ENCODE peak calls at places on chromosomes 13 and 19, in four cellular contexts. C is WTC11, N is GM12878, L is K562. X is an unnamed sample.

GRCh38 chr19:43799502-43800142 is 2.6 kb downstream of the LYPD5 start:
- DNase-seq in L (no peak), N (no peak), C (no peak), X (no peak)

GRCh38 chr13:25827986-25828385 is 223.8 kb downstream of the SHISA2 start:
- DNase-seq in N (no peak), C (no peak), L (no peak), X (no peak)

GRCh38 chr19:24000656-24001055 is 86.0 kb downstream of the ZNF726 start:
- DNase-seq in N (no peak), L (no peak), C (no peak), X (no peak)

GRCh38 chr19:50365434-50366306 is at the start of gene NAPSA:
- DNase-seq in L (no peak), N (no peak), C (no peak), X (no peak)

GRCh38 chr19:2477141-2477710 is 1.3 kb downstream of the GADD45B start:
- DNase-seq in C (no peak), N (no peak), L (no peak), X (no peak)

GRCh38 chr13:51066091-51066831 is 44.8 kb downstream of the C13orf42 start:
- DNase-seq in N (no peak), C (no peak), L (no peak), X (no peak)

GRCh38 chr13:46507978-46508377 is 45.0 kb upstream of the LRCH1 start:
- DNase-seq in C (no peak), N (no peak), L (no peak), X (no peak)

GRCh38 chr13:42821437-42821836 is 40.1 kb downstream of the FAM216B start:
- DNase-seq in L (no peak), N (no peak), C (no peak), X (no peak)

GRCh38 chr19:467554-467953 is 6.7 kb upstream of the SHC2 start:
- DNase-seq in C (no peak), N (no peak), L (no peak), X (no peak)

GRCh38 chr19:35556846-35557538 is 6.5 kb downstream of the ATP4A start:
- DNase-seq in L (no peak), N (no peak), C (no peak), X (no peak)

GRCh38 chr19:5387472-5387871 is 46.9 kb upstream of the PTPRS start:
- DNase-seq in C (no peak), L (no peak), N (no peak), X (no peak)

GRCh38 chr13:104592127-104592526 is 1525.9 kb upstream of the SLC10A2 start:
- DNase-seq in N (no peak), C (no peak), L (no peak), X (no peak)

GRCh38 chr19:30631035-30631375 is 258.8 kb downstream of the ZNF536 start:
- DNase-seq in L (no peak), C (no peak), N (no peak), X (no peak)

GRCh38 chr13:91539458-91540156 is 141.2 kb downstream of the GPC5 start:
- DNase-seq in L (no peak), N (no peak), C (no peak), X (no peak)

GRCh38 chr13:35139591-35139990 is 197.5 kb downstream of the NBEA start:
- DNase-seq in C (no peak), L (no peak), N (no peak), X (no peak)

GRCh38 chr13:106533940-106534843 is 1.3 kb downstream of the EFNB2 start:
- DNase-seq in L (no peak), N (no peak), C (peak), X (no peak)

GRCh38 chr19:45667620-45668341 is at the start of gene GIPR:
- DNase-seq in C (peak), N (no peak), L (peak), X (peak)

GRCh38 chr13:27953671-27954405 is 15.3 kb downstream of the CDX2 start:
- DNase-seq in L (peak), N (no peak), C (peak), X (peak)
- TF ChIP-seq CBFB in L (no peak), N (no peak), C (no peak), X (no peak)

GRCh38 chr13:97855570-97855970 is 97.9 kb upstream of the IPO5 start:
- DNase-seq in C (no peak), L (peak), N (peak), X (peak)
- TF ChIP-seq CBFB in C (no peak), L (no peak), N (no peak), X (no peak)

GRCh38 chr13:112726018-112726767 is 36.4 kb downstream of the ATP11A start:
- DNase-seq in N (no peak), C (no peak), L (no peak), X (no peak)

GRCh38 chr13:112729408-112729807 is 39.6 kb downstream of the ATP11A start:
- DNase-seq in C (no peak), L (no peak), N (no peak), X (no peak)

GRCh38 chr13:112728375-112729126 is 38.7 kb downstream of the ATP11A start:
- DNase-seq in L (no peak), C (no peak), N (no peak), X (no peak)

GRCh38 chr13:112725346-112726017 is 35.6 kb downstream of the ATP11A start:
- DNase-seq in L (no peak), N (peak), C (no peak), X (no peak)

DNA sequence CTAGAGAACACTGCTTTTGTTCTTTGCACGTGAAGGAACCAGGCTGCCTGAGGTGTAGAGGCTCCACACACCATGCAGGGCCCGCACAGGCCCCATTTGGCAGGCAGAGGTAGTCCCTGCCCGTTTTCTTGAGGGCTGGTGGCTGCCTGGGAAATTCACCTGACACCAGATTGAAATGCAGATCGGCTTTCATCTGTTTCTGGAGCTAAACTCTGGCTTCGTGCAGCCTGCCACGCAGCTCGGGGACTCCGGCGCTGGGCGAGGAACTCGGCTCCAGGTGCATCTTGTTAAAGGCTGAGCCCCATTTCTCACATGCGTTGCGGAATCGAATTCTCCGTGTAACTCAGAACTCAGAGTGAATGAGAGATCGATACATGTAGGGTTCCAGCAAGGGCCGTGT is 37.7 kb downstream of the ATP11A start:
- DNase-seq in C (no peak), N (no peak), L (no peak), X (no peak)
- TF ChIP-seq CBFB in C (no peak), N (no peak), L (no peak), X (no peak)

GRCh38 chr19:19447536-19448237 is 42.2 kb downstream of the GATAD2A start:
- DNase-seq in N (no peak), C (no peak), L (no peak), X (no peak)

GRCh38 chr19:19445911-19446361 is 40.5 kb downstream of the GATAD2A start:
- DNase-seq in C (no peak), L (no peak), N (no peak), X (no peak)

GRCh38 chr19:19446655-19447437 is 41.4 kb downstream of the GATAD2A start:
- DNase-seq in L (no peak), C (no peak), N (no peak), X (no peak)

GRCh38 chr19:19445288-19445687 is 39.8 kb downstream of the GATAD2A start:
- DNase-seq in L (no peak), C (no peak), N (no peak), X (no peak)

DNA sequence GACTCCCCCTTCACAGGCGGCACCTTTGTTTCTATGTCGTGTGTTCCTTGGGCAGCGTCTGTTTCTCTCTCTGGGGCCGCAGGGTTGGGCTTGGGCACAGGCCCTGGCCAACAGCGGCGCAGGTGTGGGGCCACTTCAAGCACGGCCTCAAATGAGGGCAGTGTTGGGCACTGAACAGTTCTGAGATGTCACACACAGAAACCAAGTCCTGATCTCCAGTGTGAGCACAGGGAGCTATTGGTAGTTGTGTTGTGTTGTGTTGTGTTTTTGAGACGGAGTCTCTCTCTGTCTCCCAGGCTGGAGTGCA is 42.7 kb downstream of the GATAD2A start:
- DNase-seq in L (no peak), N (no peak), C (no peak), X (no peak)
- TF ChIP-seq CBFB in L (no peak), N (no peak), C (no peak), X (no peak)

DNA sequence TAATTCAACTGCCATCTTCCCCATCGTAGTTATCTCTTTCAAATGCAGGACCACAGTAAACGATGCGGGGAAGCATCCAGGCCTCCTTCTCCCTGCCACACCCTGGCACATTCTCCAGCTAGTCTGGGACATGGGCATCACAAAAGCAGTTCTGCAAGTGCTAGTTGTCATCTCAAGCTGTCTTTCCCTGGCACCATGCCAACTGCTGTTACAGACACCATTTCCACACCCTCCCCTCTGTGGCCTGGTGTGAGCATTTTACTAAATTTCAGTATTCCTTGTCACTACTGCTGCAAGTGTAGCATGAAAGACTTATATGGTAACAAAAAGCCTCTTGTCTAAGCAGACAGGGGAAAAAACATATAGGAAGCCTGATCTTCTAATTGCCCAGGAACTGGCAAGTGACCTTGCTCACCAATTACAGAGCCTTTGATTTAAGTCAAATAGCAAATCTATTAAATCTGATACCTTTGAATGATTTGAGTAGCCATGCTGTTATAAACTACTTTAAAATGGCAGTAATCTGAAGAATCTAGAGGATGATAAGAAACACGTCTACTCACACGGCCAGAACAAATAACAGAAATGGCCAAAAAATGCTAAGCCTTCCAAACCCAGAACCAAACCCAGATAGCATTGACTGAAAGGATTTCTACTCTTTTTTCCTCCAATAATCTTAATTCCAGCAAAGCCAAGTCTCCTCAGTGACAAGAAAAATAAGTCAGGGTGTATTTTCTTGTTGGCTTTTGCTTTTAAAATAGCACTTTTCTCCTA is 179.0 kb downstream of the NUFIP1 start:
- DNase-seq in L (no peak), C (no peak), N (no peak), X (no peak)
- TF ChIP-seq CBFB in L (no peak), C (no peak), N (no peak), X (no peak)

GRCh38 chr19:14974488-14974887 is 5.2 kb downstream of the SLC1A6 start:
- DNase-seq in C (no peak), L (no peak), N (no peak), X (no peak)

GRCh38 chr19:14978377-14978776 is 1.3 kb downstream of the SLC1A6 start:
- DNase-seq in L (no peak), N (no peak), C (no peak), X (no peak)

GRCh38 chr19:14977128-14977527 is 2.5 kb downstream of the SLC1A6 start:
- DNase-seq in L (no peak), C (no peak), N (no peak), X (no peak)

GRCh38 chr19:14979136-14979497 is 547 bp downstream of the SLC1A6 start:
- DNase-seq in L (no peak), C (peak), N (no peak), X (no peak)

DNA sequence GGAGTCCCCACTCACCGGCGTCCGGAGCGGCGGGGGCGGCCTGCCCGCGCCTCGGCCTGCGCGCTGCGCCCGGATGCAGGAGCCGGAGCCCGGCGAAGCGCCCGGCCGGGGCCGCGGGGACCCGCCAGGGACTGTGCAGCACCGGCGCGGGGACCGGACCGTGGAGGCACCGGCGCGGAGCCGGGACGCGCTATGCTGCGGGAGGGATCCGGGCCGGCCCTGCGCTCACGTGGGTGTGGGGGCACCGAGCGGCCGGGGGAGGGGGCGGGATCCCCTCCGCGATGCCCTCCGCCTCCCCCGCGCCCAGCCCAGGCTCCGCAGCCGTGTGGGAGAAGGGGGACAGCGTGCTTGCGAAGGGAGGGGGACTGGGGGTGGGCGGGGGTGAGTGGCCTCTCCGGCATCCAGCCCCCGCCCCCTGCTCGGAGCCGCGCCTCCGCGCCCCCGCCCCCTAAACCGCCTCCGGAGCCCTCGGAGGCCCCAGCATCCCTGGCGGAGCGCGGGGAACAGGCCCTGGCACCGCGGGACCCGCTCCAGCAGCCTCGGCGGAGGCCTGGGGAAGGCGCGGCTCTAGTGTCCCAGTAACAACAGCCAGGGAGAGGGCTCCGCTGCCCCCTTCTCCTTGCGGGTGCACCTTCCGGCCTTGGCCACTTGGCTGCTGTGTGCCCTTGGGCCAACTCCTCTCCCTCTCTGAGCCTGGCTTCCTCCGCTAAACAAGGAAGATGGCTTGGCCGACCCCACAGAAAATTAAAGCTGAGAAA is at the start of gene SLC1A6:
- DNase-seq in L (no peak), C (peak), N (no peak), X (no peak)
- TF ChIP-seq CBFB in L (no peak), C (no peak), N (no peak), X (no peak)

GRCh38 chr13:99982741-99983400 is 1.3 kb downstream of the ZIC2 start:
- DNase-seq in L (no peak), N (no peak), C (no peak), X (no peak)

GRCh38 chr13:99980201-99981114 is 1.1 kb upstream of the ZIC2 start:
- DNase-seq in N (no peak), L (peak), C (peak), X (no peak)

GRCh38 chr13:99979453-99980200 is 2.0 kb upstream of the ZIC2 start:
- DNase-seq in N (no peak), L (no peak), C (peak), X (no peak)

GRCh38 chr13:99982021-99982740 is 597 bp downstream of the ZIC2 start:
- DNase-seq in N (no peak), C (no peak), L (peak), X (no peak)

GRCh38 chr13:99981115-99982020 is at the start of gene ZIC2:
- DNase-seq in C (peak), L (peak), N (no peak), X (no peak)
- TF ChIP-seq CBFB in C (peak), L (no peak), N (no peak), X (no peak)

GRCh38 chr13:100039740-100040139 is 49.2 kb upstream of the PCCA start:
- DNase-seq in C (no peak), N (no peak), L (no peak), X (peak)
- TF ChIP-seq CBFB in C (no peak), N (no peak), L (no peak), X (no peak)

GRCh38 chr19:32309711-32310390 is 35.6 kb upstream of the ZNF507 start:
- DNase-seq in C (no peak), N (no peak), L (no peak), X (no peak)

GRCh38 chr19:32307591-32307990 is 37.8 kb upstream of the ZNF507 start:
- DNase-seq in C (no peak), N (no peak), L (no peak), X (no peak)

GRCh38 chr19:32308436-32309077 is 36.9 kb upstream of the ZNF507 start:
- DNase-seq in L (no peak), N (no peak), C (no peak), X (no peak)

GRCh38 chr19:32313866-32314265 is 31.5 kb upstream of the ZNF507 start:
- DNase-seq in C (no peak), N (no peak), L (no peak), X (no peak)

DNA sequence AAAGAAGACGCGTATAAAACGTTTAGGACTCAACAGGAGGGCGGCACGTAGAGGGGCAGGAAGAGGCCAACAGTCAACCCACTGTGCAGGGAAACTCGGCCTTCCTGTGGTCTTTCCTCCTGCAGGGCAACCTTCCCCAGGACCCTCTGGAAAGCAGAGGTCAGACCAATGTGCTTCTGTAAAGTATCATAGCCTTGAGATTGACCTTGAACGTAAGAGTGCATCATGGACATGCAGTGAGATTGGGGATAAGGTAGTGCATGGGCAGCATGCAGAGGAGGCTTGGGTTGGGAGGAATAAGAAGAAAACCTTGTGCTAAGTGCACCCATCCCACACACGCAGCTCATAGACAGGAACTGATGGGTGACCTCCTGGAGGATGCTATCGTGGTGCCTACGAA is 34.0 kb upstream of the ZNF507 start:
- DNase-seq in N (no peak), C (no peak), L (no peak), X (no peak)
- TF ChIP-seq CBFB in N (no peak), C (no peak), L (no peak), X (no peak)